ENCODE peak calls at places on chromosomes 13 and 19, in seven cellular contexts. E is CD8-positive, alpha-beta T cell; T is choroid plexus epithelial cell; H is cardiac muscle cell; J is A549; D is neural progenitor cell; M is GM23338. W is an unnamed sample.

GRCh38 chr13:113855012-113855921 is 8.6 kb downstream of the GAS6 start:
- DNase-seq in E (peak; percentile 40), M (no peak), J (no peak), H (no peak), T (no peak), D (no peak), W (no peak)

GRCh38 chr13:31774186-31774585 is 34.9 kb downstream of the RXFP2 start:
- DNase-seq in T (no peak), J (no peak), D (no peak), M (no peak), E (no peak), H (no peak), W (peak; percentile 46)

GRCh38 chr19:45528744-45529453 is 21.6 kb downstream of the VASP start:
- DNase-seq in M (peak; percentile 97), E (peak; percentile 53), H (peak; percentile 60), T (peak; percentile 51), D (peak; percentile 91), J (peak; percentile 63), W (no peak)

GRCh38 chr19:6357995-6358394 is 3.3 kb upstream of the CLPP start:
- DNase-seq in M (no peak), H (no peak), D (no peak), T (no peak), E (no peak), J (no peak), W (no peak)

GRCh38 chr19:52535831-52536800 is 8.6 kb downstream of the ZNF808 start:
- DNase-seq in J (no peak), E (peak; percentile 92), M (peak; percentile 97), H (peak; percentile 93), T (peak; percentile 76), D (peak; percentile 96), W (peak; percentile 86)

GRCh38 chr19:18416778-18417249 is 2.4 kb upstream of the SSBP4 start:
- DNase-seq in J (peak; percentile 91), E (no peak), T (peak; percentile 94), M (peak; percentile 93), H (peak; percentile 89), D (peak; percentile 92), W (peak; percentile 95)

GRCh38 chr19:44927746-44928145 is 13.3 kb downstream of the APOC1 start:
- DNase-seq in E (no peak), H (no peak), J (no peak), M (no peak), D (no peak), T (peak; percentile 84), W (no peak)

GRCh38 chr19:51418707-51419106 is 1.3 kb upstream of the SIGLEC10 start:
- DNase-seq in H (no peak), E (no peak), J (no peak), T (no peak), M (no peak), D (no peak), W (no peak)

GRCh38 chr19:42129399-42130253 is 2.6 kb downstream of the POU2F2 start:
- DNase-seq in M (no peak), D (no peak), J (no peak), E (no peak), T (peak; percentile 38), H (no peak), W (peak; percentile 76)

GRCh38 chr19:32450217-32450616 is 44.6 kb downstream of the DPY19L3 start:
- DNase-seq in D (no peak), J (no peak), T (peak; percentile 51), H (no peak), E (no peak), M (no peak), W (no peak)

GRCh38 chr13:81048026-81048461 is 707.1 kb upstream of the SPRY2 start:
- DNase-seq in J (no peak), M (no peak), T (no peak), H (no peak), E (no peak), D (no peak), W (no peak)

DNA sequence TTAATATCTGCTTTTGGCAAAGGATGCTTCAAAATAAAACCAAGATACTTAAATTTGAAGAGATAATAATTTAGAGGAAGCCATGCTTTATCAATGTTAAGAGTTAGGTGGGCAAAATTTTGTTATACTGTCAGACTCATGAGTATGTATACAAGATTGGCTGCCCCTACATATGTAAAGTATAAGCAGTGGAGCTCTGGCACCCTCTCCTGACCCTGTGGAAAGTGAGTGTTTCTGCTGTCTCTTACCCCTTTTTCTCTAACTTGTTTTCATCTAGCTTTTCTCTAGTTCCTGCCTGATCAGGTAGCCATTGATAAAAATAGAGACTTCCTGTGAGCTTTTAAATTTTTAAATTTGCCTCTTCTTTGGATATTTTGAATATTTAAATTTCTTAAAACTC is 710.9 kb upstream of the SPRY2 start:
- DNase-seq in J (no peak), T (peak; percentile 5), H (peak; percentile 7), D (peak; percentile 36), M (peak; percentile 10), E (no peak), W (no peak)
- TF ChIP-seq CTCF in J (no peak), T (peak; percentile 37), H (no peak), D (peak; percentile 52), M (peak; percentile 31), E (no peak), W (no peak)

DNA sequence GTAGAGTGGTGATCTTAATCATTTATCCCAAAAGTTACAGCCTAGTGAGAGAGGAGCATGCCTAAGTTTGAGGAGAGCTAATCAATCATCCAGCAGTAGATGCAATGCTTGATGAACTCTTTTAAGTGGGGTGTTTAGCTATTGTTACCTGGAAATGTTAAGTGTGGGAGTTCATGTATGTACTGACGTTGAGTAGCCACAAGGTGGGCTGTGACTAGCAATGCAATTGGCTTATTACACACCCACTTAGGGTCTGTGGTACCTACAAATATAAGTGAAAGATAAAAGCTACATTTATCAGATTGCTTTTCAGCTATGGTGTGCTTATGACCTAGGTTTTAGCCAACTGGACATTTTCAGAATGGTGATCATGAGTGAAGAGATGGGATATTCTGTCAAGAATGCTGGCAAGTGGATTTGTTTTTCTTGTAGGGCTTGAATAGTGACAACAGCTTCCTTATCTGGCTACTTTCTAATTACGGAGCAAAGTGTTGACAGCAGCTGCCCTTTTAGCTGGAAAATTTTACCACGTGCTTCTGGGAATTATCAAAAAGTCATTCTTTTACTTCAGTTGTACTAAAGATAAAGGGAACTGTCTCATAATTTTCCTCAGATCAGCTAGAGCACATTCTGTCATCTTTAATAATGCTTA is 170.6 kb downstream of the POSTN start:
- DNase-seq in D (no peak), T (no peak), E (no peak), H (peak; percentile 61), J (no peak), M (peak; percentile 32), W (no peak)
- TF ChIP-seq CTCF in D (peak; percentile 36), T (peak; percentile 9), E (no peak), H (no peak), J (no peak), M (peak; percentile 48), W (no peak)

GRCh38 chr13:59337070-59337469 is 826.7 kb downstream of the DIAPH3 start:
- DNase-seq in T (peak; percentile 51), J (no peak), D (no peak), H (no peak), E (no peak), M (no peak), W (no peak)
- TF ChIP-seq CTCF in T (no peak), J (no peak), D (no peak), H (no peak), E (no peak), M (no peak), W (no peak)

DNA sequence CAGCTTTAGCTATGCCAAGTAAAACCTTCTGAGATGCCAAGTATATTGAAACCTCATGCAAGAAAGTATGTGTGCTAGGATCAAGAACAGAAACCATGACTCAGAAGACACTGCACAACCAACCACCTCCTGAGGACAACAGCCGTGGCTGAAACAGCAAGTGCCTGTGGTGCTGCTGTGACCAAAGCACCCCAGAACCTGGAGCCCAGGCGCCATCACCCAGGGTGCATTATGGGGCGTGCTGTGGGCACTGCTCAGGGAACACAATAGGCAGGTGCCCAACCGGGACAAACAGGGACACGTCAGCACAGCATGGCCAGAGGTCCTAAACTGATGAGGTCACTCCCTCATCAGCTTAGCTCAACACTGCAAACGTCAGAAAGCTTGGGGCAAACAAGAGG is 101.3 kb upstream of the SLC15A1 start:
- DNase-seq in T (peak; percentile 53), H (no peak), E (no peak), D (no peak), J (no peak), M (no peak), W (no peak)
- TF ChIP-seq CTCF in T (no peak), H (no peak), E (no peak), D (no peak), J (no peak), M (no peak), W (no peak)

DNA sequence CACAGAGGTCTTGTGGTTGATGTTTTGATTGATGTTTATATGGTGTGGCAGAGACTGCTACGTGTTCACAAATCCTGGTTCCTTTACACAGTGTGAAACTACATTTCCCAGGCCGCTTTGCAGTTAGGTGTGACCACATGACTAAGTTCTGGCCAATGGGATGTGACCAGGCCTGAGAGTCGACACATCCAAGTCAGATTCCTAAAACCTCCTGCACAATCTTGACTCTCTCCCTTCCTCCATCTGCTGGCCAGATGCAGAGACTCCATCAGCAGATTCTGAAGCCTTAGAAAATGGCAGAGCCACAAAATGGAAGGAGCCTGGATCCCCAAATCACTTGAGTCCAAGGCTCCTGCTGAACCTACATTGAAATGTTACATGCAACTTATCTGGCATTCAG is 12.6 kb downstream of the CD37 start:
- DNase-seq in E (no peak), H (peak; percentile 55), J (peak; percentile 92), M (peak; percentile 85), D (peak; percentile 72), T (peak; percentile 85), W (no peak)
- TF ChIP-seq CTCF in E (no peak), H (peak; percentile 28), J (no peak), M (peak; percentile 38), D (peak; percentile 31), T (peak; percentile 50), W (no peak)

DNA sequence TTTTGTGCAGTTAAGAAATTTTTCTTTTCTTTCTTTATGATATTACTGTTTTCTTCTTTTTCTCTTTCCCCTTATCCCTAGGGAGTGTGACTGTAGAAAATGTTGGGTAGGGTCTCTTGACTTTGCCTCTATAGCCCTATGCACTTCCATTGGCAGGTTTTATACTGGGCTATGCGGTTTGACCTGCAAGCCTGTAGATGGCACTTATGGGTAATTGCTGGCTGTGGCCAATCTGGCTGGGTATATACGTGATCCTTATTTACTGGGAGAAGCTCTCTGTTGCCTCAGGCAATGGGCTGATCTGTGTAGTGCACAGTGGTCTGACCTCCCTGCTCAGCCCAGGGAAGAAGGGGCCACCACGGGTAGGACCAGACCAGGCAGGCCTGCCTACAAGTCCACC is 78.8 kb downstream of the RAP2A start:
- DNase-seq in H (no peak), D (no peak), M (no peak), T (no peak), J (no peak), E (no peak), W (no peak)
- TF ChIP-seq CTCF in H (no peak), D (no peak), M (no peak), T (peak; percentile 9), J (no peak), E (no peak), W (no peak)

W was measured in CD14-positive monocyte.